ENCODE peak calls at places on chromosomes 12 and 14, in nine cellular contexts. N is pancreas; G is central memory CD4-positive, alpha-beta T cell; K is sciatic nerve; C is MCF 10A; S is stimulated activated CD4-positive, alpha-beta T cell treated with anti-CD3 and anti-CD28 coated beads, Interleukin-1b, Interleukin-23, amount 100 ng/mL, for 48 hours; L is amniotic epithelial cell; D is DMS 273 treated with DMSO at 0.1 percent for 48 hours; A is activated CD4-positive, alpha-beta T cell treated with anti-CD3 and anti-CD28 coated beads for 48 hours. W is an unnamed sample.

GRCh38 chr12:95322335-95322734 is 104.7 kb downstream of the VEZT start:
- DNase-seq in N (no peak), G (no peak), K (no peak), C (no peak), S (no peak), L (peak; percentile 74), D (no peak), A (no peak), W (no peak)

GRCh38 chr12:23862746-23863145 is 86.7 kb downstream of the SOX5 start:
- DNase-seq in N (no peak), G (no peak), K (no peak), C (no peak), S (no peak), L (no peak), D (no peak), A (no peak), W (no peak)

GRCh38 chr12:132657004-132657727 is 30.0 kb downstream of the POLE start:
- DNase-seq in N (no peak), G (no peak), K (no peak), C (peak; percentile 17), S (no peak), L (peak; percentile 34), D (no peak), A (no peak), W (no peak)

GRCh38 chr12:74689071-74689655 is 151.5 kb downstream of the ATXN7L3B start:
- DNase-seq in N (no peak), G (no peak), K (no peak), C (peak; percentile 59), S (no peak), L (peak; percentile 61), D (no peak), A (no peak), W (peak; percentile 72)

GRCh38 chr14:51889851-51890250 is 29.4 kb downstream of the GNG2 start:
- DNase-seq in N (no peak), G (no peak), K (no peak), C (no peak), S (no peak), L (peak; percentile 37), D (no peak), A (no peak), W (no peak)

GRCh38 chr14:102848830-102849521 is 71.7 kb downstream of the TRAF3 start:
- DNase-seq in N (no peak), G (no peak), K (peak; percentile 72), C (no peak), S (no peak), L (no peak), D (peak; percentile 96), A (no peak), W (peak; percentile 60)

GRCh38 chr12:74170645-74171477 is 366.8 kb upstream of the ATXN7L3B start:
- DNase-seq in N (no peak), G (no peak), K (no peak), C (no peak), S (no peak), L (no peak), D (no peak), A (no peak), W (no peak)

GRCh38 chr12:45994736-45995135 is 4.4 kb upstream of the SCAF11 start:
- DNase-seq in N (no peak), G (no peak), K (no peak), C (no peak), S (no peak), L (no peak), D (no peak), A (no peak), W (no peak)

GRCh38 chr12:58521152-58521551 is 399.2 kb downstream of the LRIG3 start:
- DNase-seq in N (no peak), G (no peak), K (no peak), C (no peak), S (no peak), L (no peak), D (no peak), A (no peak), W (no peak)

GRCh38 chr12:130828895-130829294 is 10.2 kb downstream of the STX2 start:
- DNase-seq in N (no peak), G (no peak), K (peak; percentile 34), C (no peak), S (no peak), L (no peak), D (no peak), A (no peak), W (no peak)

GRCh38 chr12:102948941-102949352 is 8.5 kb upstream of the ASCL1 start:
- DNase-seq in N (peak; percentile 84), G (peak; percentile 9), K (peak; percentile 70), C (peak; percentile 42), S (peak; percentile 36), L (peak; percentile 22), D (peak; percentile 0), A (peak; percentile 70), W (peak; percentile 59)

GRCh38 chr14:25537846-25538455 is 488.0 kb upstream of the STXBP6 start:
- DNase-seq in N (no peak), G (no peak), K (no peak), C (no peak), S (peak; percentile 3), L (no peak), D (peak; percentile 2), A (peak; percentile 50), W (no peak)

GRCh38 chr12:13165578-13166120 is 30.9 kb upstream of the EMP1 start:
- DNase-seq in N (peak; percentile 59), G (peak; percentile 49), K (peak; percentile 65), C (peak; percentile 98), S (peak; percentile 88), L (peak; percentile 58), D (no peak), A (peak; percentile 90), W (no peak)

GRCh38 chr12:71704920-71705319 is 19.0 kb downstream of the TMEM19 start:
- DNase-seq in N (no peak), G (no peak), K (no peak), C (no peak), S (no peak), L (no peak), D (no peak), A (no peak), W (no peak)

GRCh38 chr12:69881771-69882170 is 56.7 kb downstream of the MYRFL start:
- DNase-seq in N (no peak), G (no peak), K (no peak), C (no peak), S (no peak), L (no peak), D (peak; percentile 69), A (no peak), W (no peak)

GRCh38 chr14:74697976-74698375 is 14.9 kb downstream of the AREL1 start:
- DNase-seq in N (no peak), G (no peak), K (no peak), C (no peak), S (no peak), L (no peak), D (no peak), A (no peak), W (no peak)

GRCh38 chr12:90111646-90112565 is 403.3 kb upstream of the ATP2B1 start:
- DNase-seq in N (no peak), G (no peak), K (no peak), C (no peak), S (no peak), L (no peak), D (peak; percentile 63), A (no peak), W (no peak)

GRCh38 chr12:124160102-124160501 is 134.8 kb upstream of the RFLNA start:
- DNase-seq in N (no peak), G (no peak), K (no peak), C (no peak), S (no peak), L (no peak), D (no peak), A (no peak), W (peak; percentile 26)

GRCh38 chr12:132872975-132873421 is 14.4 kb downstream of the CHFR start:
- DNase-seq in N (no peak), G (peak; percentile 24), K (no peak), C (no peak), S (peak; percentile 16), L (no peak), D (no peak), A (peak; percentile 25), W (no peak)

GRCh38 chr12:57996520-57996919 is 55.2 kb downstream of the ATP23 start:
- DNase-seq in N (no peak), G (no peak), K (no peak), C (no peak), S (no peak), L (no peak), D (no peak), A (no peak), W (no peak)

GRCh38 chr12:49482095-49483051 is 56.5 kb upstream of the KCNH3 start:
- DNase-seq in N (no peak), G (no peak), K (no peak), C (no peak), S (no peak), L (no peak), D (peak; percentile 18), A (no peak), W (no peak)

GRCh38 chr14:31843361-31844091 is 233.6 kb upstream of the ARHGAP5 start:
- DNase-seq in N (no peak), G (no peak), K (no peak), C (peak; percentile 9), S (no peak), L (peak; percentile 35), D (no peak), A (no peak), W (no peak)

GRCh38 chr14:34257505-34257904 is 204.5 kb downstream of the SPTSSA start:
- DNase-seq in N (no peak), G (no peak), K (no peak), C (no peak), S (no peak), L (no peak), D (no peak), A (no peak), W (no peak)

GRCh38 chr14:68797180-68797670 is 4.4 kb upstream of the ZFP36L1 start:
- DNase-seq in N (no peak), G (no peak), K (no peak), C (no peak), S (no peak), L (no peak), D (no peak), A (no peak), W (peak; percentile 55)

GRCh38 chr14:45128963-45129629 is 5.2 kb downstream of the FKBP3 start:
- DNase-seq in N (no peak), G (no peak), K (no peak), C (no peak), S (no peak), L (no peak), D (no peak), A (no peak), W (no peak)

GRCh38 chr12:111349748-111350520 is 19.0 kb downstream of the PHETA1 start:
- DNase-seq in N (no peak), G (no peak), K (no peak), C (no peak), S (no peak), L (no peak), D (no peak), A (no peak), W (no peak)